ENCODE peak calls at places on chromosomes 7 and 10, in four cellular contexts. T, J, H and D are unnamed samples.
A peak's percentile ranks its signal among the peaks of the same experiment; 100 is the strongest.

GRCh38 chr7:42214063-42214679 is 22.8 kb downstream of the GLI3 start:
- DNase-seq in T (no peak), J (no peak), H (no peak), D (no peak)

GRCh38 chr7:89283311-89283710 is 487.8 kb upstream of the TEX47 start:
- DNase-seq in T (no peak), J (no peak), H (no peak), D (no peak)

GRCh38 chr7:158783595-158783994 is 45.7 kb downstream of the ESYT2 start:
- DNase-seq in T (no peak), J (no peak), H (no peak), D (no peak)

GRCh38 chr10:53489783-53490182 is 717.2 kb upstream of the MBL2 start:
- DNase-seq in T (no peak), J (no peak), H (no peak), D (no peak)

GRCh38 chr7:73909996-73910395 is 49.0 kb downstream of the TMEM270 start:
- DNase-seq in T (no peak), J (no peak), H (peak; percentile 15), D (peak; percentile 49)

GRCh38 chr10:1625731-1626130 is 111.6 kb downstream of the ADARB2 start:
- DNase-seq in T (no peak), J (no peak), H (no peak), D (no peak)

GRCh38 chr7:82051641-82052040 is 281.8 kb upstream of the HGF start:
- DNase-seq in T (no peak), J (no peak), H (no peak), D (no peak)

GRCh38 chr10:43891241-43891640 is 242.6 kb upstream of the ZNF32 start:
- DNase-seq in T (no peak), J (no peak), H (no peak), D (no peak)

GRCh38 chr10:22320591-22321155 is at the start of gene BMI1:
- DNase-seq in T (peak; percentile 84), J (peak; percentile 85), H (peak; percentile 72), D (peak; percentile 87)

GRCh38 chr7:17368856-17369520 is 70.5 kb downstream of the AHR start:
- DNase-seq in T (no peak), J (no peak), H (no peak), D (no peak)

GRCh38 chr7:76016191-76016947 is 22.0 kb upstream of the TMEM120A start:
- DNase-seq in T (no peak), J (no peak), H (no peak), D (no peak)

GRCh38 chr7:40015790-40016296 is 65.8 kb downstream of the CDK13 start:
- DNase-seq in T (no peak), J (no peak), H (no peak), D (no peak)

GRCh38 chr7:78769551-78770101 is 683.8 kb downstream of the MAGI2 start:
- DNase-seq in T (no peak), J (no peak), H (no peak), D (no peak)

GRCh38 chr7:106848851-106849442 is 16.1 kb upstream of the PIK3CG start:
- DNase-seq in T (no peak), J (no peak), H (no peak), D (no peak)

GRCh38 chr10:113030453-113030852 is 80.4 kb downstream of the TCF7L2 start:
- DNase-seq in T (no peak), J (no peak), H (no peak), D (no peak)

GRCh38 chr10:67884842-67885680 is 605 bp downstream of the SIRT1 start:
- DNase-seq in T (peak; percentile 83), J (peak; percentile 90), H (peak; percentile 84), D (peak; percentile 92)

GRCh38 chr7:122161628-122162027 is 17.6 kb upstream of the AASS start:
- DNase-seq in T (no peak), J (no peak), H (no peak), D (no peak)

GRCh38 chr7:35738889-35739288 is 44.0 kb upstream of the HERPUD2 start:
- DNase-seq in T (no peak), J (no peak), H (no peak), D (no peak)

GRCh38 chr10:86647773-86648705 is 6.3 kb upstream of the OPN4 start:
- DNase-seq in T (no peak), J (no peak), H (peak; percentile 16), D (no peak)

GRCh38 chr10:11533328-11533781 is 78.1 kb downstream of the USP6NL start:
- DNase-seq in T (no peak), J (no peak), H (no peak), D (no peak)

GRCh38 chr10:50387736-50388081 is 136.4 kb upstream of the ASAH2 start:
- DNase-seq in T (no peak), J (no peak), H (no peak), D (no peak)

GRCh38 chr10:21145751-21146445 is 248.8 kb upstream of the NEBL start:
- DNase-seq in T (no peak), J (no peak), H (no peak), D (no peak)

GRCh38 chr7:36790280-36790679 is 66.0 kb upstream of the AOAH start:
- DNase-seq in T (no peak), J (no peak), H (no peak), D (no peak)

GRCh38 chr10:3570855-3571266 is 214.1 kb downstream of the KLF6 start:
- DNase-seq in T (peak; percentile 54), J (no peak), H (no peak), D (no peak)

DNA sequence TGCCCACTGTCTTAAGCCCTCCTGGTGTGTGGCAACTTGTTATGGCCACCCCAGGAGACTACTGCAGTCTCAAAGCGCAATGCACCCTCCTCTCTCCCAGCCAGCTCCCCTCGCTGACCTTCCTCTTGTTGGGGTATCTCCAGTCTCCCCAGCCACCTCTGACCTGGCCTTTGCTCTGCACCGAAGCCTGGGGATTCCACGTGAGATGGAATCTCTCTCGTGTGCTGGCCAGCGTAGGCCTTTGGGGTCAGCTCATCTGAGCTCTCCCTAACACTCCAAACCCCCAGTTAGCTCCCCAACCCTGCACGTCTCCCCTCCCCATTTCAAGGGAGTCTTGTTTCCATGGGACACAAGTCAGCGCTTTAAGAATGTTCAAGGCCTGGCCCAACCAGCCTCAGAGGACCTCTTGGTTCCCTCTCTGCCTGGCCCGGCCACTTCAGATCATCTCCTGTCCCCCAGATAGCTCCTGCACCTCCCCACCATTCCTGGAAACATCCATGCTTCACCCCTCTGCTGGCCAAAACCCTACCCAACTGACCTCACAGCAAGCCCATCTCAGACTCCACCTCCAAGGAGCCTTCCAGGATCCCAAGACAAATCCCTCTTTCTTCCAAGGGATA is 11.2 kb downstream of the ITPRIP start:
- DNase-seq in T (no peak), J (no peak), H (no peak), D (no peak)
- H3K4me1 ChIP-seq in T (peaks cover 85% of the 10 kb centered on the region), J (peaks cover 30% of the 10 kb centered on the region), H (peaks cover 100% of the 10 kb centered on the region), D (peaks cover 100% of the 10 kb centered on the region)

DNA sequence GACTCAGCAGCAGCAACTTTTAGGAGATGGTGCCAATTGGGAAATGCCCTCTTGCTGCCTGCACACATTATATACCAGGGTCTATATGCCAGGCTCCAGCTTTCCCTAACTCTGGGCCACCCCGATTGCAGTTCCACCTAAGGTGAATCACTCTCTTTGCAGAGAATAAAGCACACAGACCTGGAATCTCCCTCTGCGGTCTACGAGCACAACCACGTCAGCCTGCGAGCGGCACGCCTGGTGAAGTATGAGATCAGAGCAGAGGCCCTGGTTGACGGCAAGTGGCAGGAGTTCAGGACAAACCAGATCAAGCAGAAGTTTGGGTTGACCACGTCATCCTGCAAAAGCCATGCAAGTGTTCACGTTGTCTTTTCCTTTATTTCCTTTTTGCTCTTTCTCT is 38.2 kb upstream of the PLEKHA1 start:
- DNase-seq in T (no peak), J (no peak), H (no peak), D (no peak)
- H3K27me3 ChIP-seq in T (no peaks in the 10 kb centered on the region), J (no peaks in the 10 kb centered on the region), H (peaks cover 6% of the 10 kb centered on the region), D (peaks cover 5% of the 10 kb centered on the region)

DNA sequence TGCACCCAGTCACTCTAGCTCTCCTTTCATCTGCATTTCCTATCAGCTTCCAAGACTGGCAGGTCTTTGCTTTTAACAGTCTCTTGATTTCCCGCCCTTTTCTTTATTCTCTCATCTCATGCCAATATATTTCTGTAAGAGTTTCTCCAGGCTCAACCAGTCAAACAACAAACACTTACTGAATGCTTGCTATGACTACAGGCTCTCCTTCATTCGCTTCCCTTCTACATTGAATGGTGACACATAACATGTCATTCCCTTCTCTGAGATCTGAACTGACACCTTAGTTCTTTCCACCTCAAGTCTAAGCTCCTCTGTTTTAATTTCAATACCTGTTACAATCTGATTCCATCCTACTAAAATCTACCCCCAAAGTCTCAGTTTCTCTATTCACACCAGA is 80.8 kb upstream of the FZD1 start:
- DNase-seq in T (no peak), J (no peak), H (no peak), D (no peak)
- H3K27ac ChIP-seq in T (no peak overlapping the region), J (no peak overlapping the region), H (no peak overlapping the region), D (no peak overlapping the region)

DNA sequence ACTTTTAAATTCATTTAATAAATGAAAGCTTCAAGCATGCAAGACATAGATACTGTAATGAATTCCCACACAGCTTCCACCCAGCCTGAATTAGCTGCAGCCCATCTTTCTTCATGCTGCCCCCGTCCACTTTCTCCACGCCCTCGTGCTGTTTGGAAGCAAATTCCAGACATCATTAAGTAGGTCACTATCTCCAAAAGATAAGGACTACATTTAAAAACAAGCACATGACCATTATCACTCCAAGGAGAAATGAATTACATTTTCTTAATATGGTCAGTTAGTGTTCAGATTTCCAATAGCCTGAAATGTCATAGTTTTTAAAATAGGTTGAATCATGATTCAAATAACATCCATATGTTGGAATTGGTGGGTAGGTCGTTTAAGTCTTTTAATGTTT is 24.3 kb downstream of the LMTK2 start:
- DNase-seq in T (no peak), J (no peak), H (no peak), D (no peak)
- H3K4me1 ChIP-seq in T (peaks cover 24% of the 10 kb centered on the region), J (peaks cover 62% of the 10 kb centered on the region), H (peaks cover 68% of the 10 kb centered on the region), D (peaks cover 37% of the 10 kb centered on the region)

GRCh38 chr10:101208543-101208942 is 20.7 kb downstream of the LBX1 start:
- DNase-seq in T (no peak), J (no peak), H (no peak), D (no peak)
- H3K27me3 ChIP-seq in T (no peaks in the 10 kb centered on the region), J (peaks cover 6% of the 10 kb centered on the region), H (peaks cover 99% of the 10 kb centered on the region), D (peaks cover 74% of the 10 kb centered on the region)

GRCh38 chr10:70660722-70661121 is 11.6 kb upstream of the ADAMTS14 start:
- DNase-seq in T (no peak), J (no peak), H (no peak), D (no peak)
- H3K27ac ChIP-seq in T (no peak overlapping the region), J (no peak overlapping the region), H (no peak overlapping the region), D (no peak overlapping the region)

GRCh38 chr7:2076649-2077064 is 156.1 kb downstream of the MAD1L1 start:
- DNase-seq in T (no peak), J (no peak), H (no peak), D (no peak)
- H3K4me1 ChIP-seq in T (peaks cover 10% of the 10 kb centered on the region), J (no peaks in the 10 kb centered on the region), H (no peaks in the 10 kb centered on the region), D (no peaks in the 10 kb centered on the region)